ENCODE peak calls at places on chromosomes 1 and 21, in nine cellular contexts. One of them, this sample, is unnamed.

GRCh38 chr21:35266546-35266945 is 217.4 kb upstream of the RUNX1 start:
- DNase-seq in PC-3: no peak
- DNase-seq in fibroblast of pulmonary artery: no peak
- DNase-seq in kidney epithelial cell: no peak
- DNase-seq in thyroid gland: no peak
- DNase-seq in stimulated activated CD4-positive, alpha-beta T cell treated with anti-CD3 and anti-CD28 coated beads, Interleukin-1b, Interleukin-23, amount 100 ng/mL, for 4 hours: no peak
- DNase-seq in occipital lobe: no peak
- DNase-seq in stimulated activated CD8-positive, alpha-beta memory T cell treated with anti-CD3 and anti-CD28 coated beads, Interleukin-4, amount 100 ng/mL, for 4 hours: no peak
- DNase-seq in renal cortical epithelial cell: no peak
- DNase-seq in this sample: no peak

GRCh38 chr1:8059161-8059622 is 33.1 kb upstream of the ERRFI1 start:
- DNase-seq in PC-3: peak
- DNase-seq in fibroblast of pulmonary artery: peak
- DNase-seq in kidney epithelial cell: no peak
- DNase-seq in thyroid gland: no peak
- DNase-seq in stimulated activated CD4-positive, alpha-beta T cell treated with anti-CD3 and anti-CD28 coated beads, Interleukin-1b, Interleukin-23, amount 100 ng/mL, for 4 hours: no peak
- DNase-seq in occipital lobe: no peak
- DNase-seq in stimulated activated CD8-positive, alpha-beta memory T cell treated with anti-CD3 and anti-CD28 coated beads, Interleukin-4, amount 100 ng/mL, for 4 hours: no peak
- DNase-seq in renal cortical epithelial cell: peak
- DNase-seq in this sample: no peak

GRCh38 chr1:19376428-19377372 is 64.6 kb downstream of the SLC66A1 start:
- DNase-seq in PC-3: no peak
- DNase-seq in fibroblast of pulmonary artery: no peak
- DNase-seq in kidney epithelial cell: no peak
- DNase-seq in thyroid gland: peak
- DNase-seq in stimulated activated CD4-positive, alpha-beta T cell treated with anti-CD3 and anti-CD28 coated beads, Interleukin-1b, Interleukin-23, amount 100 ng/mL, for 4 hours: no peak
- DNase-seq in occipital lobe: no peak
- DNase-seq in stimulated activated CD8-positive, alpha-beta memory T cell treated with anti-CD3 and anti-CD28 coated beads, Interleukin-4, amount 100 ng/mL, for 4 hours: no peak
- DNase-seq in renal cortical epithelial cell: no peak
- DNase-seq in this sample: no peak

GRCh38 chr1:216847385-216848036 is 124.3 kb upstream of the ESRRG start:
- DNase-seq in PC-3: peak
- DNase-seq in fibroblast of pulmonary artery: peak
- DNase-seq in kidney epithelial cell: no peak
- DNase-seq in thyroid gland: no peak
- DNase-seq in stimulated activated CD4-positive, alpha-beta T cell treated with anti-CD3 and anti-CD28 coated beads, Interleukin-1b, Interleukin-23, amount 100 ng/mL, for 4 hours: no peak
- DNase-seq in occipital lobe: peak
- DNase-seq in stimulated activated CD8-positive, alpha-beta memory T cell treated with anti-CD3 and anti-CD28 coated beads, Interleukin-4, amount 100 ng/mL, for 4 hours: no peak
- DNase-seq in renal cortical epithelial cell: no peak
- DNase-seq in this sample: no peak

GRCh38 chr1:234871710-234872262 is 256.9 kb downstream of the TOMM20 start:
- DNase-seq in PC-3: no peak
- DNase-seq in fibroblast of pulmonary artery: peak
- DNase-seq in kidney epithelial cell: no peak
- DNase-seq in thyroid gland: no peak
- DNase-seq in stimulated activated CD4-positive, alpha-beta T cell treated with anti-CD3 and anti-CD28 coated beads, Interleukin-1b, Interleukin-23, amount 100 ng/mL, for 4 hours: no peak
- DNase-seq in occipital lobe: no peak
- DNase-seq in stimulated activated CD8-positive, alpha-beta memory T cell treated with anti-CD3 and anti-CD28 coated beads, Interleukin-4, amount 100 ng/mL, for 4 hours: no peak
- DNase-seq in renal cortical epithelial cell: peak
- DNase-seq in this sample: no peak

GRCh38 chr1:76687324-76688018 is 179.8 kb upstream of the ST6GALNAC5 start:
- DNase-seq in PC-3: peak
- DNase-seq in fibroblast of pulmonary artery: no peak
- DNase-seq in kidney epithelial cell: no peak
- DNase-seq in thyroid gland: peak
- DNase-seq in stimulated activated CD4-positive, alpha-beta T cell treated with anti-CD3 and anti-CD28 coated beads, Interleukin-1b, Interleukin-23, amount 100 ng/mL, for 4 hours: no peak
- DNase-seq in occipital lobe: no peak
- DNase-seq in stimulated activated CD8-positive, alpha-beta memory T cell treated with anti-CD3 and anti-CD28 coated beads, Interleukin-4, amount 100 ng/mL, for 4 hours: no peak
- DNase-seq in renal cortical epithelial cell: peak
- DNase-seq in this sample: no peak

GRCh38 chr1:208369658-208370057 is 125.5 kb upstream of the PLXNA2 start:
- DNase-seq in PC-3: no peak
- DNase-seq in fibroblast of pulmonary artery: no peak
- DNase-seq in kidney epithelial cell: no peak
- DNase-seq in thyroid gland: no peak
- DNase-seq in stimulated activated CD4-positive, alpha-beta T cell treated with anti-CD3 and anti-CD28 coated beads, Interleukin-1b, Interleukin-23, amount 100 ng/mL, for 4 hours: no peak
- DNase-seq in occipital lobe: no peak
- DNase-seq in stimulated activated CD8-positive, alpha-beta memory T cell treated with anti-CD3 and anti-CD28 coated beads, Interleukin-4, amount 100 ng/mL, for 4 hours: no peak
- DNase-seq in renal cortical epithelial cell: no peak
- DNase-seq in this sample: no peak

GRCh38 chr1:154953611-154954038 is 2.3 kb downstream of the PBXIP1 start:
- DNase-seq in PC-3: no peak
- DNase-seq in fibroblast of pulmonary artery: no peak
- DNase-seq in kidney epithelial cell: no peak
- DNase-seq in thyroid gland: peak
- DNase-seq in stimulated activated CD4-positive, alpha-beta T cell treated with anti-CD3 and anti-CD28 coated beads, Interleukin-1b, Interleukin-23, amount 100 ng/mL, for 4 hours: no peak
- DNase-seq in occipital lobe: no peak
- DNase-seq in stimulated activated CD8-positive, alpha-beta memory T cell treated with anti-CD3 and anti-CD28 coated beads, Interleukin-4, amount 100 ng/mL, for 4 hours: no peak
- DNase-seq in renal cortical epithelial cell: no peak
- DNase-seq in this sample: no peak

GRCh38 chr21:37551406-37552355 is 185.1 kb downstream of the DYRK1A start:
- DNase-seq in PC-3: no peak
- DNase-seq in fibroblast of pulmonary artery: peak
- DNase-seq in kidney epithelial cell: no peak
- DNase-seq in thyroid gland: peak
- DNase-seq in stimulated activated CD4-positive, alpha-beta T cell treated with anti-CD3 and anti-CD28 coated beads, Interleukin-1b, Interleukin-23, amount 100 ng/mL, for 4 hours: no peak
- DNase-seq in occipital lobe: no peak
- DNase-seq in stimulated activated CD8-positive, alpha-beta memory T cell treated with anti-CD3 and anti-CD28 coated beads, Interleukin-4, amount 100 ng/mL, for 4 hours: no peak
- DNase-seq in renal cortical epithelial cell: peak
- DNase-seq in this sample: no peak

GRCh38 chr1:160877221-160877620 is 7.8 kb downstream of the ITLN1 start:
- DNase-seq in PC-3: no peak
- DNase-seq in fibroblast of pulmonary artery: no peak
- DNase-seq in kidney epithelial cell: no peak
- DNase-seq in thyroid gland: no peak
- DNase-seq in stimulated activated CD4-positive, alpha-beta T cell treated with anti-CD3 and anti-CD28 coated beads, Interleukin-1b, Interleukin-23, amount 100 ng/mL, for 4 hours: no peak
- DNase-seq in occipital lobe: no peak
- DNase-seq in stimulated activated CD8-positive, alpha-beta memory T cell treated with anti-CD3 and anti-CD28 coated beads, Interleukin-4, amount 100 ng/mL, for 4 hours: no peak
- DNase-seq in renal cortical epithelial cell: no peak
- DNase-seq in this sample: no peak

GRCh38 chr1:232704694-232705680 is 75.1 kb upstream of the SIPA1L2 start:
- DNase-seq in PC-3: peak
- DNase-seq in fibroblast of pulmonary artery: peak
- DNase-seq in kidney epithelial cell: peak
- DNase-seq in thyroid gland: peak
- DNase-seq in stimulated activated CD4-positive, alpha-beta T cell treated with anti-CD3 and anti-CD28 coated beads, Interleukin-1b, Interleukin-23, amount 100 ng/mL, for 4 hours: no peak
- DNase-seq in occipital lobe: peak
- DNase-seq in stimulated activated CD8-positive, alpha-beta memory T cell treated with anti-CD3 and anti-CD28 coated beads, Interleukin-4, amount 100 ng/mL, for 4 hours: no peak
- DNase-seq in renal cortical epithelial cell: peak
- DNase-seq in this sample: no peak

GRCh38 chr1:109667452-109668122 is at the start of gene GSTM2:
- DNase-seq in PC-3: peak
- DNase-seq in fibroblast of pulmonary artery: peak
- DNase-seq in kidney epithelial cell: peak
- DNase-seq in thyroid gland: peak
- DNase-seq in stimulated activated CD4-positive, alpha-beta T cell treated with anti-CD3 and anti-CD28 coated beads, Interleukin-1b, Interleukin-23, amount 100 ng/mL, for 4 hours: peak
- DNase-seq in occipital lobe: peak
- DNase-seq in stimulated activated CD8-positive, alpha-beta memory T cell treated with anti-CD3 and anti-CD28 coated beads, Interleukin-4, amount 100 ng/mL, for 4 hours: peak
- DNase-seq in renal cortical epithelial cell: peak
- DNase-seq in this sample: no peak

GRCh38 chr1:10152709-10153284 is 57.6 kb upstream of the KIF1B start:
- DNase-seq in PC-3: peak
- DNase-seq in fibroblast of pulmonary artery: peak
- DNase-seq in kidney epithelial cell: no peak
- DNase-seq in thyroid gland: peak
- DNase-seq in stimulated activated CD4-positive, alpha-beta T cell treated with anti-CD3 and anti-CD28 coated beads, Interleukin-1b, Interleukin-23, amount 100 ng/mL, for 4 hours: no peak
- DNase-seq in occipital lobe: peak
- DNase-seq in stimulated activated CD8-positive, alpha-beta memory T cell treated with anti-CD3 and anti-CD28 coated beads, Interleukin-4, amount 100 ng/mL, for 4 hours: no peak
- DNase-seq in renal cortical epithelial cell: peak
- DNase-seq in this sample: peak

GRCh38 chr1:184647471-184647870 is 107.2 kb downstream of the EDEM3 start:
- DNase-seq in PC-3: no peak
- DNase-seq in fibroblast of pulmonary artery: no peak
- DNase-seq in kidney epithelial cell: no peak
- DNase-seq in thyroid gland: no peak
- DNase-seq in stimulated activated CD4-positive, alpha-beta T cell treated with anti-CD3 and anti-CD28 coated beads, Interleukin-1b, Interleukin-23, amount 100 ng/mL, for 4 hours: no peak
- DNase-seq in occipital lobe: no peak
- DNase-seq in stimulated activated CD8-positive, alpha-beta memory T cell treated with anti-CD3 and anti-CD28 coated beads, Interleukin-4, amount 100 ng/mL, for 4 hours: no peak
- DNase-seq in renal cortical epithelial cell: no peak
- DNase-seq in this sample: no peak